ENCODE peak calls at places on chromosomes 5 and 9, in four cellular contexts. One of them, this sample, is unnamed.

GRCh38 chr9:70496244-70496643 is 81.8 kb upstream of the KLF9 start:
- DNase-seq in tibial artery: no peak
- DNase-seq in fibroblast of lung: no peak
- DNase-seq in WTC11: no peak
- DNase-seq in this sample: no peak

GRCh38 chr9:78397045-78397843 is 100.3 kb downstream of the PSAT1 start:
- DNase-seq in tibial artery: no peak
- DNase-seq in fibroblast of lung: no peak
- DNase-seq in WTC11: no peak
- DNase-seq in this sample: no peak

GRCh38 chr5:117889592-117889991 is 1098.8 kb downstream of the DTWD2 start:
- DNase-seq in tibial artery: no peak
- DNase-seq in fibroblast of lung: peak; percentile 47
- DNase-seq in WTC11: no peak
- DNase-seq in this sample: no peak

GRCh38 chr9:108254236-108254635 is 601.5 kb downstream of the ACTL7B start:
- DNase-seq in tibial artery: no peak
- DNase-seq in fibroblast of lung: no peak
- DNase-seq in WTC11: no peak
- DNase-seq in this sample: no peak

GRCh38 chr5:2190549-2190948 is 307.8 kb upstream of the IRX4 start:
- DNase-seq in tibial artery: no peak
- DNase-seq in fibroblast of lung: no peak
- DNase-seq in WTC11: no peak
- DNase-seq in this sample: no peak

GRCh38 chr5:136042665-136043121 is 13.9 kb downstream of the TGFBI start:
- DNase-seq in fibroblast of lung: no peak
- DNase-seq in WTC11: no peak
- DNase-seq in tibial artery: no peak
- DNase-seq in this sample: no peak

GRCh38 chr9:75133396-75133795 is 45.1 kb downstream of the OSTF1 start:
- DNase-seq in WTC11: no peak
- DNase-seq in tibial artery: no peak
- DNase-seq in fibroblast of lung: no peak
- DNase-seq in this sample: no peak

GRCh38 chr9:111008148-111009075 is 29.9 kb downstream of the LPAR1 start:
- DNase-seq in tibial artery: no peak
- DNase-seq in fibroblast of lung: no peak
- DNase-seq in WTC11: no peak
- DNase-seq in this sample: no peak

GRCh38 chr5:159263569-159263905 is 447 bp downstream of the UBLCP1 start:
- DNase-seq in fibroblast of lung: no peak
- DNase-seq in WTC11: no peak
- DNase-seq in tibial artery: no peak
- DNase-seq in this sample: no peak

GRCh38 chr5:125410501-125411162 is 664.2 kb upstream of the ZNF608 start:
- DNase-seq in WTC11: no peak
- DNase-seq in fibroblast of lung: peak; percentile 63
- DNase-seq in tibial artery: no peak
- DNase-seq in this sample: no peak

GRCh38 chr9:124569942-124570341 is 62.7 kb upstream of the NR5A1 start:
- DNase-seq in tibial artery: no peak
- DNase-seq in fibroblast of lung: no peak
- DNase-seq in WTC11: no peak
- DNase-seq in this sample: no peak

GRCh38 chr9:20621553-20622329 is 558 bp downstream of the MLLT3 start:
- DNase-seq in fibroblast of lung: peak; percentile 87
- DNase-seq in tibial artery: peak; percentile 80
- DNase-seq in WTC11: peak; percentile 49
- DNase-seq in this sample: no peak

GRCh38 chr5:150278916-150279315 is 10.7 kb downstream of the CAMK2A start:
- DNase-seq in WTC11: no peak
- DNase-seq in fibroblast of lung: peak; percentile 58
- DNase-seq in tibial artery: no peak
- DNase-seq in this sample: no peak

GRCh38 chr5:31270396-31270795 is 76.9 kb downstream of the CDH6 start:
- DNase-seq in tibial artery: no peak
- DNase-seq in WTC11: no peak
- DNase-seq in fibroblast of lung: peak; percentile 8
- DNase-seq in this sample: no peak

GRCh38 chr5:180824630-180825476 is 22.2 kb upstream of the MGAT1 start:
- DNase-seq in tibial artery: no peak
- DNase-seq in fibroblast of lung: no peak
- DNase-seq in WTC11: no peak
- DNase-seq in this sample: no peak

GRCh38 chr5:140346348-140347221 is at the start of gene HBEGF:
- DNase-seq in tibial artery: peak; percentile 72
- DNase-seq in fibroblast of lung: peak; percentile 59
- DNase-seq in WTC11: peak; percentile 93
- DNase-seq in this sample: no peak

GRCh38 chr5:99019812-99020697 is 91.2 kb upstream of the CHD1 start:
- DNase-seq in tibial artery: no peak
- DNase-seq in fibroblast of lung: peak; percentile 88
- DNase-seq in WTC11: no peak
- DNase-seq in this sample: no peak

GRCh38 chr9:131546336-131547084 is 1.2 kb downstream of the PRRT1B start:
- DNase-seq in WTC11: peak; percentile 69
- DNase-seq in tibial artery: no peak
- DNase-seq in fibroblast of lung: no peak
- DNase-seq in this sample: no peak

GRCh38 chr5:142881727-142882126 is 111.5 kb downstream of the ARHGAP26 start:
- DNase-seq in WTC11: peak; percentile 41
- DNase-seq in fibroblast of lung: no peak
- DNase-seq in tibial artery: no peak
- DNase-seq in this sample: no peak

GRCh38 chr9:38622083-38622674 is 1.8 kb upstream of the ANKRD18A start:
- DNase-seq in tibial artery: no peak
- DNase-seq in fibroblast of lung: no peak
- DNase-seq in WTC11: peak; percentile 47
- DNase-seq in this sample: no peak

GRCh38 chr5:176532795-176533194 is 4.4 kb downstream of the RNF44 start:
- DNase-seq in tibial artery: no peak
- DNase-seq in WTC11: no peak
- DNase-seq in fibroblast of lung: no peak
- DNase-seq in this sample: no peak

GRCh38 chr9:134185536-134186011 is 21.2 kb upstream of the RNU6ATAC start:
- DNase-seq in fibroblast of lung: no peak
- DNase-seq in tibial artery: no peak
- DNase-seq in WTC11: no peak
- DNase-seq in this sample: no peak

GRCh38 chr9:77111408-77111807 is 65.9 kb upstream of the VPS13A start:
- DNase-seq in fibroblast of lung: no peak
- DNase-seq in tibial artery: no peak
- DNase-seq in WTC11: no peak
- DNase-seq in this sample: no peak

GRCh38 chr5:74762599-74762998 is 4.3 kb downstream of the GFM2 start:
- DNase-seq in WTC11: no peak
- DNase-seq in fibroblast of lung: peak; percentile 37
- DNase-seq in tibial artery: no peak
- DNase-seq in this sample: no peak

GRCh38 chr9:110623462-110624025 is 44.0 kb upstream of the SVEP1 start:
- DNase-seq in fibroblast of lung: peak; percentile 75
- DNase-seq in tibial artery: peak; percentile 36
- DNase-seq in WTC11: no peak
- DNase-seq in this sample: peak; percentile 22

GRCh38 chr5:97183930-97184213 is 825 bp upstream of the RIOK2 start:
- DNase-seq in WTC11: no peak
- DNase-seq in fibroblast of lung: no peak
- DNase-seq in tibial artery: no peak
- DNase-seq in this sample: no peak

GRCh38 chr9:2127486-2127885 is 112.3 kb downstream of the SMARCA2 start:
- DNase-seq in WTC11: no peak
- DNase-seq in tibial artery: no peak
- DNase-seq in fibroblast of lung: peak; percentile 54
- DNase-seq in this sample: no peak

GRCh38 chr9:124477211-124478013 is 27.2 kb downstream of the ADGRD2 start:
- DNase-seq in tibial artery: no peak
- DNase-seq in WTC11: no peak
- DNase-seq in fibroblast of lung: no peak
- DNase-seq in this sample: no peak

GRCh38 chr5:40045429-40045828 is 620.6 kb upstream of the DAB2 start:
- DNase-seq in WTC11: no peak
- DNase-seq in fibroblast of lung: no peak
- DNase-seq in tibial artery: no peak
- DNase-seq in this sample: no peak

GRCh38 chr5:175392236-175392635 is 51.7 kb downstream of the DRD1 start:
- DNase-seq in tibial artery: no peak
- DNase-seq in fibroblast of lung: no peak
- DNase-seq in WTC11: no peak
- DNase-seq in this sample: no peak

GRCh38 chr9:114506082-114506390 is 763 bp upstream of the WHRN start:
- DNase-seq in tibial artery: no peak
- DNase-seq in WTC11: no peak
- DNase-seq in fibroblast of lung: no peak
- DNase-seq in this sample: no peak

GRCh38 chr9:81074261-81074660 is 615.1 kb downstream of the TLE1 start:
- DNase-seq in tibial artery: no peak
- DNase-seq in fibroblast of lung: no peak
- DNase-seq in WTC11: no peak
- DNase-seq in this sample: no peak

GRCh38 chr5:68730220-68731010 is 363.4 kb upstream of the SLC30A5 start:
- DNase-seq in fibroblast of lung: peak; percentile 88
- DNase-seq in tibial artery: peak; percentile 38
- DNase-seq in WTC11: no peak
- DNase-seq in this sample: no peak

This sample was measured in GM12864.